ENCODE peak calls at places on chromosome 6, in ten cellular contexts. M, A, H, P, T, N, V, Z, D and F are unnamed samples.

GRCh38 chr6:47252636-47253035 is 57.1 kb downstream of the TNFRSF21 start:
- DNase-seq in M (no peak), A (peak; percentile 33), H (no peak), P (no peak), T (no peak), N (no peak), V (no peak), Z (no peak), D (no peak), F (no peak)

GRCh38 chr6:30687659-30688431 is 1.4 kb upstream of the PPP1R18 start:
- DNase-seq in M (no peak), A (no peak), H (no peak), P (peak; percentile 44), T (no peak), N (peak; percentile 47), V (no peak), Z (peak; percentile 24), D (no peak), F (no peak)

GRCh38 chr6:169366177-169366901 is 112.7 kb upstream of the THBS2 start:
- DNase-seq in M (no peak), A (no peak), H (no peak), P (no peak), T (no peak), N (no peak), V (no peak), Z (no peak), D (no peak), F (no peak)

GRCh38 chr6:129659590-129660345 is 50.2 kb downstream of the ARHGAP18 start:
- DNase-seq in M (no peak), A (no peak), H (no peak), P (no peak), T (no peak), N (no peak), V (no peak), Z (no peak), D (no peak), F (no peak)

GRCh38 chr6:73249998-73250397 is 13.0 kb downstream of the KHDC1 start:
- DNase-seq in M (no peak), A (no peak), H (no peak), P (no peak), T (no peak), N (peak; percentile 21), V (no peak), Z (no peak), D (no peak), F (no peak)

GRCh38 chr6:136599324-136600011 is 49.2 kb upstream of the MAP7 start:
- DNase-seq in M (no peak), A (no peak), H (no peak), P (no peak), T (no peak), N (no peak), V (no peak), Z (no peak), D (no peak), F (no peak)

GRCh38 chr6:2853766-2854393 is 12.2 kb upstream of the SERPINB1 start:
- DNase-seq in M (peak; percentile 51), A (no peak), H (no peak), P (peak; percentile 73), T (peak; percentile 95), N (no peak), V (no peak), Z (peak; percentile 70), D (peak; percentile 68), F (no peak)

GRCh38 chr6:79602859-79603258 is 28.3 kb upstream of the SH3BGRL2 start:
- DNase-seq in M (no peak), A (no peak), H (peak; percentile 9), P (no peak), T (no peak), N (no peak), V (no peak), Z (peak; percentile 5), D (no peak), F (no peak)

GRCh38 chr6:84688187-84688878 is 76.1 kb downstream of the TBX18 start:
- DNase-seq in M (no peak), A (no peak), H (no peak), P (no peak), T (no peak), N (no peak), V (no peak), Z (no peak), D (no peak), F (no peak)

GRCh38 chr6:141140905-141141304 is 991.8 kb upstream of the GJE1 start:
- DNase-seq in M (no peak), A (no peak), H (no peak), P (no peak), T (no peak), N (no peak), V (no peak), Z (no peak), D (no peak), F (no peak)

GRCh38 chr6:137399949-137400443 is 94.2 kb downstream of the OLIG3 start:
- DNase-seq in M (no peak), A (no peak), H (no peak), P (no peak), T (peak; percentile 64), N (no peak), V (no peak), Z (no peak), D (no peak), F (no peak)

GRCh38 chr6:139369568-139370046 is 4.8 kb downstream of the CITED2 start:
- DNase-seq in M (no peak), A (no peak), H (peak; percentile 50), P (peak; percentile 58), T (peak; percentile 14), N (peak; percentile 54), V (no peak), Z (peak; percentile 80), D (no peak), F (peak; percentile 9)

GRCh38 chr6:129744201-129744879 is 34.4 kb upstream of the ARHGAP18 start:
- DNase-seq in M (no peak), A (no peak), H (peak; percentile 43), P (no peak), T (no peak), N (no peak), V (no peak), Z (peak; percentile 81), D (no peak), F (no peak)

GRCh38 chr6:14382381-14383236 is 265.0 kb downstream of the CD83 start:
- DNase-seq in M (no peak), A (no peak), H (no peak), P (no peak), T (no peak), N (no peak), V (no peak), Z (no peak), D (no peak), F (no peak)

GRCh38 chr6:114000066-114000465 is 29.1 kb upstream of the HDAC2 start:
- DNase-seq in M (no peak), A (no peak), H (no peak), P (no peak), T (no peak), N (no peak), V (no peak), Z (peak; percentile 4), D (no peak), F (no peak)

GRCh38 chr6:56845027-56845426 is 109.9 kb upstream of the BEND6 start:
- DNase-seq in M (no peak), A (no peak), H (no peak), P (no peak), T (no peak), N (no peak), V (no peak), Z (no peak), D (no peak), F (no peak)

GRCh38 chr6:170290306-170291128 is at the start of gene DLL1:
- DNase-seq in M (no peak), A (peak; percentile 90), H (peak; percentile 82), P (peak; percentile 66), T (peak; percentile 45), N (peak; percentile 74), V (peak; percentile 60), Z (no peak), D (peak; percentile 26), F (peak; percentile 50)

GRCh38 chr6:28353981-28354676 is 4.4 kb downstream of the ZKSCAN3 start:
- DNase-seq in M (no peak), A (no peak), H (peak; percentile 82), P (no peak), T (no peak), N (no peak), V (no peak), Z (peak; percentile 95), D (no peak), F (peak; percentile 87)

GRCh38 chr6:105424177-105424783 is 21.4 kb upstream of the PREP start:
- DNase-seq in M (peak; percentile 52), A (peak; percentile 54), H (no peak), P (peak; percentile 70), T (peak; percentile 75), N (peak; percentile 65), V (no peak), Z (peak; percentile 32), D (peak; percentile 49), F (no peak)

GRCh38 chr6:138517635-138518034 is 18.3 kb upstream of the NHSL1 start:
- DNase-seq in M (peak; percentile 13), A (peak; percentile 14), H (no peak), P (peak; percentile 66), T (peak; percentile 61), N (peak; percentile 4), V (no peak), Z (peak; percentile 16), D (peak; percentile 41), F (peak; percentile 18)